ENCODE peak calls at places on chromosomes 3 and 15, in six cellular contexts. S, P, Y, H, V and C are unnamed samples.

GRCh38 chr3:111338059-111338698 is 203.8 kb upstream of the CD96 start:
- DNase-seq in S (peak), P (no peak), Y (peak), H (peak), V (peak), C (peak)

GRCh38 chr3:193791041-193792032 is 198.3 kb downstream of the OPA1 start:
- DNase-seq in S (no peak), P (no peak), Y (no peak), H (no peak), V (peak), C (no peak)

GRCh38 chr15:87268675-87269074 is 987.9 kb downstream of the NTRK3 start:
- DNase-seq in S (no peak), P (no peak), Y (no peak), H (no peak), V (no peak), C (no peak)

GRCh38 chr3:132783152-132783551 is 60.9 kb upstream of the NPHP3 start:
- DNase-seq in S (no peak), P (no peak), Y (no peak), H (no peak), V (no peak), C (no peak)

GRCh38 chr15:85625856-85626255 is 168.9 kb downstream of the KLHL25 start:
- DNase-seq in S (no peak), P (no peak), Y (no peak), H (no peak), V (no peak), C (no peak)

GRCh38 chr3:53416530-53416929 is 69.2 kb upstream of the DCP1A start:
- DNase-seq in S (no peak), P (no peak), Y (no peak), H (no peak), V (no peak), C (no peak)

GRCh38 chr3:133506215-133506901 is 67.1 kb upstream of the CDV3 start:
- DNase-seq in S (peak), P (no peak), Y (peak), H (peak), V (peak), C (no peak)

GRCh38 chr3:106376016-106376415 is 507.2 kb upstream of the CBLB start:
- DNase-seq in S (no peak), P (no peak), Y (no peak), H (no peak), V (no peak), C (no peak)

GRCh38 chr3:148331111-148331818 is 366.4 kb upstream of the AGTR1 start:
- DNase-seq in S (no peak), P (no peak), Y (no peak), H (no peak), V (no peak), C (no peak)

GRCh38 chr3:177591371-177591770 is 394.1 kb upstream of the TBL1XR1 start:
- DNase-seq in S (no peak), P (no peak), Y (no peak), H (no peak), V (no peak), C (no peak)

GRCh38 chr3:5022966-5023776 is 43.9 kb downstream of the BHLHE40 start:
- DNase-seq in S (no peak), P (no peak), Y (no peak), H (no peak), V (peak), C (peak)

GRCh38 chr15:74454764-74455500 is 6.0 kb downstream of the UBL7 start:
- DNase-seq in S (no peak), P (no peak), Y (no peak), H (no peak), V (no peak), C (no peak)

GRCh38 chr3:102510663-102511062 is 75.8 kb downstream of the ZPLD1 start:
- DNase-seq in S (no peak), P (peak), Y (no peak), H (no peak), V (no peak), C (no peak)

GRCh38 chr15:29849218-29849617 is 26.9 kb upstream of the TJP1 start:
- DNase-seq in S (no peak), P (no peak), Y (no peak), H (no peak), V (no peak), C (no peak)

GRCh38 chr3:129560931-129561594 is 18.1 kb downstream of the H1-8 start:
- DNase-seq in S (no peak), P (no peak), Y (no peak), H (no peak), V (no peak), C (no peak)

GRCh38 chr3:142886938-142887337 is 1.9 kb downstream of the PCOLCE2 start:
- DNase-seq in S (no peak), P (no peak), Y (no peak), H (no peak), V (no peak), C (no peak)

GRCh38 chr15:77421370-77421700 is 647 bp downstream of the HMG20A start:
- DNase-seq in S (peak), P (no peak), Y (no peak), H (no peak), V (peak), C (no peak)

GRCh38 chr3:128710816-128711433 is 15.1 kb upstream of the RAB7A start:
- DNase-seq in S (no peak), P (no peak), Y (no peak), H (no peak), V (no peak), C (no peak)

GRCh38 chr3:196141866-196142673 is 60.2 kb upstream of the TFRC start:
- DNase-seq in S (no peak), P (no peak), Y (no peak), H (no peak), V (peak), C (no peak)

GRCh38 chr3:125695688-125696087 is 100.4 kb upstream of the OSBPL11 start:
- DNase-seq in S (no peak), P (no peak), Y (no peak), H (no peak), V (no peak), C (no peak)

GRCh38 chr15:56473017-56473416 is 8.1 kb upstream of the MNS1 start:
- DNase-seq in S (no peak), P (no peak), Y (no peak), H (no peak), V (no peak), C (no peak)

GRCh38 chr3:185630182-185630622 is 44.1 kb downstream of the SENP2 start:
- DNase-seq in S (no peak), P (no peak), Y (no peak), H (no peak), V (no peak), C (no peak)

GRCh38 chr3:181700168-181701087 is 11.3 kb upstream of the SOX2 start:
- DNase-seq in S (peak), P (peak), Y (no peak), H (no peak), V (peak), C (peak)

GRCh38 chr15:52394020-52394608 is 98.5 kb upstream of the MYO5C start:
- DNase-seq in S (no peak), P (no peak), Y (no peak), H (no peak), V (no peak), C (no peak)

GRCh38 chr15:62886431-62887071 is 156.0 kb upstream of the TPM1 start:
- DNase-seq in S (no peak), P (no peak), Y (no peak), H (no peak), V (peak), C (no peak)

GRCh38 chr3:159828542-159828943 is 160.1 kb upstream of the IL12A start:
- DNase-seq in S (no peak), P (peak), Y (no peak), H (no peak), V (no peak), C (peak)